ENCODE peak calls at places on chromosomes 2 and 18, in four cellular contexts. M is A549, W is HepG2, B is uterus. Z is an unnamed sample.

GRCh38 chr2:172813314-172813888 is 77.8 kb downstream of the RAPGEF4 start:
- DNase-seq in M (peak; percentile 43), W (no peak), B (no peak), Z (peak; percentile 12)

GRCh38 chr18:51226068-51226467 is 28.6 kb upstream of the MEX3C start:
- DNase-seq in M (no peak), W (no peak), B (no peak), Z (no peak)

GRCh38 chr2:219252900-219253752 is at the start of gene TUBA4B:
- DNase-seq in M (peak; percentile 43), W (no peak), B (no peak), Z (peak; percentile 89)

GRCh38 chr2:120347387-120348010 is 1.6 kb downstream of the INHBB start:
- DNase-seq in M (no peak), W (no peak), B (no peak), Z (no peak)

GRCh38 chr2:37890893-37891495 is 34.1 kb upstream of the RMDN2 start:
- DNase-seq in M (peak; percentile 79), W (peak; percentile 71), B (peak; percentile 74), Z (peak; percentile 79)

GRCh38 chr2:191171708-191172355 is 21.0 kb upstream of the STAT4 start:
- DNase-seq in M (peak; percentile 92), W (no peak), B (no peak), Z (no peak)

GRCh38 chr2:221176666-221177065 is 395.4 kb downstream of the EPHA4 start:
- DNase-seq in M (no peak), W (no peak), B (no peak), Z (no peak)

GRCh38 chr2:73289304-73289703 is 4.0 kb downstream of the EGR4 start:
- DNase-seq in M (no peak), W (no peak), B (no peak), Z (peak; percentile 39)

GRCh38 chr2:30315391-30316055 is 84.2 kb downstream of the LBH start:
- DNase-seq in M (no peak), W (no peak), B (no peak), Z (no peak)

GRCh38 chr2:3223080-3223923 is 154.3 kb downstream of the EIPR1 start:
- DNase-seq in M (no peak), W (no peak), B (no peak), Z (no peak)
- TF ChIP-seq POLR2A in M (no peak), W (no peak), B (no peak), Z (no peak)

GRCh38 chr2:201261471-201261870 is 1.1 kb downstream of the CASP8 start:
- DNase-seq in M (no peak), W (no peak), B (no peak), Z (peak; percentile 33)

GRCh38 chr2:201258666-201258999 is 1.7 kb upstream of the CASP8 start:
- DNase-seq in M (no peak), W (no peak), B (no peak), Z (peak; percentile 86)

GRCh38 chr2:201259216-201259615 is 1.1 kb upstream of the CASP8 start:
- DNase-seq in M (no peak), W (no peak), B (no peak), Z (peak; percentile 42)

GRCh38 chr2:201261911-201262310 is 1.6 kb downstream of the CASP8 start:
- DNase-seq in M (no peak), W (no peak), B (no peak), Z (peak; percentile 36)

GRCh38 chr2:201260302-201260800 is at the start of gene CASP8:
- DNase-seq in M (peak; percentile 37), W (peak; percentile 55), B (peak; percentile 31), Z (peak; percentile 95)
- TF ChIP-seq POLR2A in M (no peak), W (no peak), B (no peak), Z (peak; percentile 73)

GRCh38 chr2:127642706-127643697 is 3.0 kb upstream of the GPR17 start:
- DNase-seq in M (no peak), W (no peak), B (no peak), Z (no peak)
- TF ChIP-seq POLR2A in M (no peak), W (no peak), B (no peak), Z (no peak)

DNA sequence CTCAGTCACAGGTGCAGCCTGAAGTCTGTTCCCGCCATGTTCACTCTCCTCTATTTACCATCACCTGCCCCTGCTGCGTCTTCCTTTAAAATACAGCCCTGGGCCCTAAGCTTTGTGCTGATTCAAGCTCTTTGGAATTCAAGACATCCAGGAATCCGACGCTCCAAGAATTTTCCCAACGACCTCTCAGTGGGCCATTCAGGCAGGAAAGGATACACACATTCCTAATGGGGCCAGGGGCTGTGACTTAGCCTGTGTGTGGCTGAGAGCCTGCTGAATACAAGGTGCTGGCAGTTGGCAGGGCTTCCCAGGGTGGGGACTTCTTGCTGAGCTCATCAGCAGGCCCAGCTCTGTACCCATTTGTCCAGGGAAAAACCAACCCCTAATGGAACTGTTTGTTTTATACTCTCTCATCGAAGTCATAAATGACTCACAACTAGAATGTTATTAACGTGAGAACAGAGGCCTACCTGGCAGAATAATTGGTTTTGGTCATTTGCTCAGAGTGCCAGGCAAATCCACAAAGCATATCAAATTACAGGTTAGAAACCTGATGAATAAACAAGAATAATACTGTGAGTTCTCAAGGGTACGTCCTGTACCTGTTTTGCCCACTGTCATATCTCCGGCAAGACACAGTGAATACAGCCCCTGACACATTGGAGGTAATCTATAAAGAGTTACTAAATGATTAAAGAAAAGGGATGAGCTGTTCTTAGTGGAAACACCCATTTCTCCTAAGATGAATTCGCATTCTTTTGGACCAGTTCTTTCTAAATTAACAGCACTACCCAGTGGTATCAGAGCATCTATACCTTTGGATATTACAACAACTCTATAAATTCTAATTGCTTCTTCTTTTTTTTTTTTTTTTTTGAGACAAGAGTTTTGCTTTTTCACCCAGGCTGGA is 12.6 kb upstream of the KCMF1 start:
- DNase-seq in M (peak; percentile 98), W (peak; percentile 80), B (no peak), Z (no peak)
- TF ChIP-seq POLR2A in M (no peak), W (no peak), B (no peak), Z (no peak)

DNA sequence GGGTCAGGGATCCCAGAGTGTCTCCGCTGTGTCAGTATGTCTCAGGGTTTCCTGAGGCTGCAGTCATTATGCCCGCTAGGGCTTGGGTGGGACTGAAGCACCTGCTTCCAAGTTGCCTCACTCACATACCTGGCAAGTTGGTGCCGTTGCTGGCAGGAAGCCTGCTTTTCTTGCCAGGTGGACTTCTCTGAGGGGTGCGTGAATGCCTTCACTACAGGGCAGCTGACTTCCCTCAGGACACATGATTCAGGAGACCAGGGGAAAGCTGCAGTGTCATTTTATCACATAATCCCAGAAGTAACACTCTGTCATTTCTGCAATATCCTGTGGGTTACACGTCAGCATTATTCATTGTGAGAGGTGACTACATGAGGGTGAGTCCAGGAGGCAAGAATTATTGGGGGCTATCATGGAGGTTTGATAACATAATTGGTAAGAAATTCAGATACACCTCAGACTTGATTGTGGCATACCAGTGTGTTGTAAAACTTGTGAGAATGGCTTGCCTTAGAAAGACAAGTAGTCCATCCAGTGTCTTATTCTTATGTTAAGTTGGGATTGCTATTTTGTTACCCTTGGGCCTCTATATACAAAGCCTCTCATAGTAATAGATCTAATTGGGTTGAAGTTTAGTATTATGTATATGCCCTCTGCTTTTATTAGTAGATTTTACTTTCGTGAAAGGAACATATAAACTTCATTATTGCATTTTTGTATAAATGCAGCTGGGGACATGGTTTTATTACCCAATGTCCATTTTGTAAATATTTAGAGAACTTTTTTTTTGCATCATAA is 44.1 kb downstream of the NEDD4L start:
- DNase-seq in M (no peak), W (no peak), B (no peak), Z (peak; percentile 39)
- TF ChIP-seq POLR2A in M (no peak), W (no peak), B (no peak), Z (no peak)

DNA sequence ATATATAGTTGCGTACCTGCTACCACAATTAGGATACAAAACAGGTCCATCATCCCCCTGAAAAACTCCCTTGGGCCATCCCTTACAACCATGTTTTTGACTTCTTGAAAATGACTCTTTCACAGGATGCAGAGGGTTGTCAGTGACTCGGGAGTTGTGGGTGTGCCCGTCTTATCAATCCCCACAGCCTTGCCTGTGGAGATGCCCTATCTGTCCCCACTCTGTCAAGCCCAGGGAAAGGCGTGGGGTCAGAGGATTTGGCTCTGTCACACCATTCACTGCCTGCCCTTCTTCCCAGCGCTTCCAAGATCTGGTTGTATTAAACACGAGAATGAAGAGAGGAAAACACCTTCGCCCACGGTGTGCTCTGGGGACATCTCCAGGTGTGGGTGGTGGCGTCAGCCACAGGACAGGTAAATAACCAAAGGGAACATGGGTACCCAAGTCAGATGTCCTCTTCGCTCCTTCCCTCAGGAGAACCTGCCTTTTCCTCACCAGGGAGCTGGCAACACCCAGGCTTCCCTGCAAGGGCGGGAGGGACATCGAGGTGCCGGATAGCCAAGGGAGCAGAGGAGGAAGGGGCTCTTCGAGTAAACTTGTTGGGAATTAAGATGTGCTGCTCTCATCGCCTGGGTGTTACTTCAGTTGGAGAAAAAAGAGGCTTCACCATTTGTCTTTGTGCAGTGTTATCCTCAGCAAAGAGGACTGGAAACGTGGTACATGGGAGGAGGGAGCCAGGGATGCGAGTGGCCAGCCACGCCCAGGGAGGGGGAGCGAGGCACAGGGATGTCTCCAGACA is 100.3 kb downstream of the B3GNT2 start:
- DNase-seq in M (no peak), W (no peak), B (no peak), Z (no peak)
- TF ChIP-seq POLR2A in M (no peak), W (no peak), B (no peak), Z (no peak)

Z was measured in NB4.